ENCODE peak calls at places on chromosomes 2 and 18, in four cellular contexts. H is GM12865; F is GM13977; G is CD8-positive, alpha-beta T cell. S is an unnamed sample.
A peak's percentile ranks its signal among the peaks of the same experiment; 100 is the strongest.

GRCh38 chr2:163800889-163801498 is 65.2 kb upstream of the FIGN start:
- DNase-seq in H (no peak), G (no peak), F (no peak), S (no peak)

GRCh38 chr2:219440388-219441256 is 6.0 kb downstream of the SPEG start:
- DNase-seq in F (no peak), G (no peak), H (no peak), S (no peak)

GRCh38 chr18:59006461-59007067 is 133.1 kb upstream of the SEC11C start:
- DNase-seq in G (no peak), H (no peak), F (no peak), S (no peak)

GRCh38 chr2:109062558-109063325 is 66.3 kb upstream of the SH3RF3 start:
- DNase-seq in H (no peak), F (no peak), G (no peak), S (no peak)

GRCh38 chr2:215619022-215619958 is 183.4 kb upstream of the FN1 start:
- DNase-seq in F (no peak), H (peak; percentile 12), G (no peak), S (no peak)

GRCh38 chr2:236286866-236287545 is 22.8 kb upstream of the ASB18 start:
- DNase-seq in G (no peak), F (no peak), H (no peak), S (no peak)

GRCh38 chr2:143632751-143633374 is 503.6 kb downstream of the ARHGAP15 start:
- DNase-seq in H (no peak), G (no peak), F (no peak), S (no peak)

GRCh38 chr2:231717281-231718180 is 9.2 kb downstream of the PTMA start:
- DNase-seq in G (no peak), H (peak; percentile 90), F (peak; percentile 74), S (no peak)

GRCh38 chr2:88959480-88960204 is 268.2 kb downstream of the RPIA start:
- DNase-seq in F (no peak), H (no peak), G (no peak), S (no peak)
- TF ChIP-seq CTCF in F (no peak), H (no peak), G (no peak), S (no peak)

DNA sequence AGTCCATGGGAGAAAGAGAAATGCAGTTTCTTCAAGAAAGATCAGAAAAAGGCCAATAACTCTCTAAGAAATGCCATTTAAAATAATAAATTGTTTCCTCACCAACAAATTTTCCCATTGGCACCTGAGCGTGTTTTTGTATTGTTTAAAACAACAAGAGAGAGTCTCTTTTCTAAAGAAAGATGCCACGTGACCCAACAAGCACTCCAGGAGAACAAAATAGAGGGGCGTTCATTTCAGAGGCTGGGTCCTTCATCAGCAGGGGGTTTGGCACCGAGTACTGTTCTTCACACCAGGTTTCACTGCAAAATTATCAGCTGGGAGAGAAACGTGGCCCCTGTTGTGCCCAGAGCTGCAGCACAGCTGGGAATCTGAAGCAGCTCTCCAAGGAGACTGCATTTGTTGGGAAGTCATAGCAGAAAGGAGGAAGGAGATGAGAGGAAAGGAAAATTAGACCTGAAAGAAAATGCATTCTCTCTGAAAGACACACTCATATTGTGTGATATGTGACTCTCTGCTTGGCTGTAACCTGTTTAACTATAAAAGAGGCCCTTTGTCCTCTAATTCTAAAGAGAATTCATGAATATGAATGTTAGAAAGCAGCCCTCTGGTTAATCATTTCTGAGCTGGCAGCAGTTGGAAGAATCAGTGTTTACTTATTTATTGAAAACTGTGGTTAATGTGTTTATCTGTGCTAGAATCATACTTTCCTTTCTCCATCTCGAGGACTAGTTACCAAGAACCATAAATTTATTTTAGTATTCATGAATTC is 205.3 kb upstream of the CDH20 start:
- DNase-seq in F (no peak), G (no peak), H (no peak), S (no peak)
- TF ChIP-seq CTCF in F (no peak), G (no peak), H (no peak), S (no peak)

GRCh38 chr2:239289545-239289944 is 111.3 kb downstream of the HDAC4 start:
- DNase-seq in F (no peak), G (peak; percentile 50), H (no peak), S (no peak)

GRCh38 chr2:239291505-239292350 is 109.1 kb downstream of the HDAC4 start:
- DNase-seq in F (no peak), G (no peak), H (no peak), S (peak; percentile 30)

GRCh38 chr2:239288951-239289481 is 111.8 kb downstream of the HDAC4 start:
- DNase-seq in H (peak; percentile 81), F (peak; percentile 82), G (peak; percentile 47), S (peak; percentile 27)

GRCh38 chr2:239292531-239292930 is 108.3 kb downstream of the HDAC4 start:
- DNase-seq in F (no peak), G (no peak), H (no peak), S (no peak)

GRCh38 chr2:239290618-239291504 is 110.0 kb downstream of the HDAC4 start:
- DNase-seq in F (no peak), H (no peak), G (no peak), S (no peak)
- TF ChIP-seq CTCF in F (no peak), H (no peak), G (no peak), S (no peak)

GRCh38 chr2:24083567-24084385 is 858 bp downstream of the TP53I3 start:
- DNase-seq in F (peak; percentile 89), G (no peak), H (peak; percentile 95), S (no peak)
- TF ChIP-seq CTCF in F (no peak), G (no peak), H (no peak), S (no peak)

S was measured in CD14-positive monocyte.